ENCODE peak calls at places on chromosomes 3 and 15, in five cellular contexts. J, Z, K, U and G are unnamed samples.

GRCh38 chr15:40096094-40096876 is 12.4 kb downstream of the BMF start:
- DNase-seq in J (no peak), U (no peak), K (no peak), Z (peak; percentile 16), G (no peak)

GRCh38 chr3:178968996-178969700 is 102.5 kb downstream of the ZMAT3 start:
- DNase-seq in Z (no peak), J (no peak), K (no peak), U (no peak), G (no peak)

GRCh38 chr3:124504332-124505059 is 225.8 kb upstream of the UMPS start:
- DNase-seq in K (peak; percentile 39), Z (peak; percentile 37), J (no peak), U (no peak), G (no peak)

GRCh38 chr15:25238126-25238525 is 200.7 kb downstream of the UBE3A start:
- DNase-seq in Z (no peak), K (no peak), J (peak; percentile 9), U (no peak), G (peak; percentile 37)

GRCh38 chr3:99875573-99875924 is 57.9 kb downstream of the CMSS1 start:
- DNase-seq in U (peak; percentile 48), J (no peak), Z (no peak), K (peak; percentile 87), G (no peak)

GRCh38 chr15:64009798-64010241 is 36.5 kb downstream of the DAPK2 start:
- DNase-seq in J (no peak), U (peak; percentile 22), Z (no peak), K (peak; percentile 22), G (no peak)

GRCh38 chr3:51709004-51709420 is 2.1 kb downstream of the GRM2 start:
- DNase-seq in K (no peak), J (no peak), Z (peak; percentile 22), U (no peak), G (no peak)

GRCh38 chr3:15873415-15873814 is 75.6 kb upstream of the ANKRD28 start:
- DNase-seq in K (no peak), J (no peak), Z (no peak), U (no peak), G (no peak)

GRCh38 chr3:41265011-41265545 is 65.8 kb downstream of the CTNNB1 start:
- DNase-seq in Z (no peak), J (no peak), K (no peak), U (peak; percentile 61), G (no peak)

GRCh38 chr15:65101418-65101890 is 13.5 kb downstream of the UBAP1L start:
- DNase-seq in J (peak; percentile 58), Z (peak; percentile 63), K (peak; percentile 74), U (peak; percentile 65), G (no peak)

GRCh38 chr3:123750659-123751420 is 133.3 kb downstream of the MYLK start:
- DNase-seq in Z (peak; percentile 61), U (peak; percentile 71), K (peak; percentile 90), J (no peak), G (no peak)

GRCh38 chr3:185585523-185585861 is 603 bp upstream of the SENP2 start:
- DNase-seq in J (no peak), Z (no peak), K (no peak), U (no peak), G (no peak)

GRCh38 chr3:23968467-23969184 is 23.5 kb downstream of the NR1D2 start:
- DNase-seq in J (no peak), K (peak; percentile 27), Z (no peak), U (no peak), G (no peak)

GRCh38 chr15:23690450-23690852 is 3.3 kb upstream of the NDN start:
- DNase-seq in U (no peak), Z (peak; percentile 61), K (peak; percentile 48), J (peak; percentile 50), G (no peak)

GRCh38 chr15:38668433-38669159 is 104.0 kb upstream of the RASGRP1 start:
- DNase-seq in U (no peak), J (no peak), K (no peak), Z (no peak), G (no peak)

GRCh38 chr3:101780661-101781060 is 1.6 kb downstream of the NXPE3 start:
- DNase-seq in U (peak; percentile 74), Z (no peak), J (no peak), K (peak; percentile 86), G (no peak)

GRCh38 chr3:140568842-140569520 is 108.9 kb upstream of the TRIM42 start:
- DNase-seq in J (peak; percentile 77), Z (no peak), K (peak; percentile 19), U (no peak), G (no peak)

GRCh38 chr3:111947179-111947727 is 31.6 kb upstream of the ABHD10 start:
- DNase-seq in U (peak; percentile 50), J (no peak), K (no peak), Z (no peak), G (no peak)

GRCh38 chr3:101950510-101950909 is 101.2 kb downstream of the NFKBIZ start:
- DNase-seq in U (peak; percentile 65), K (peak; percentile 74), Z (no peak), J (no peak), G (no peak)

GRCh38 chr3:157436583-157437300 is at the start of gene PTX3:
- DNase-seq in Z (peak; percentile 70), U (peak; percentile 84), J (peak; percentile 21), K (peak; percentile 97), G (peak; percentile 88)

GRCh38 chr3:72820405-72820804 is 27.8 kb downstream of the SHQ1 start:
- DNase-seq in K (peak; percentile 94), U (peak; percentile 41), J (no peak), Z (no peak), G (no peak)

GRCh38 chr3:140717915-140718314 is 40.1 kb downstream of the TRIM42 start:
- DNase-seq in K (no peak), U (no peak), Z (no peak), J (no peak), G (no peak)

GRCh38 chr3:184332370-184333090 is 4.9 kb upstream of the FAM131A start:
- DNase-seq in U (peak; percentile 93), K (peak; percentile 85), Z (no peak), J (no peak), G (no peak)

GRCh38 chr15:72774696-72775383 is 8.7 kb downstream of the ADPGK start:
- DNase-seq in U (no peak), J (no peak), Z (no peak), K (no peak), G (no peak)

GRCh38 chr3:141308588-141309218 is 59.6 kb upstream of the ZBTB38 start:
- DNase-seq in Z (peak; percentile 70), U (peak; percentile 39), K (peak; percentile 47), J (peak; percentile 30), G (no peak)

GRCh38 chr3:196621581-196621980 is 17.9 kb upstream of the NRROS start:
- DNase-seq in J (no peak), K (no peak), U (no peak), Z (no peak), G (no peak)

GRCh38 chr3:128269131-128269775 is 116.0 kb downstream of the EEFSEC start:
- DNase-seq in K (no peak), Z (no peak), J (no peak), U (no peak), G (no peak)

GRCh38 chr3:84974347-84974746 is 15.6 kb downstream of the CADM2 start:
- DNase-seq in Z (no peak), J (no peak), U (no peak), K (no peak), G (no peak)
- TF ChIP-seq CTCF in Z (no peak), J (no peak), U (no peak), K (no peak), G (no peak)

DNA sequence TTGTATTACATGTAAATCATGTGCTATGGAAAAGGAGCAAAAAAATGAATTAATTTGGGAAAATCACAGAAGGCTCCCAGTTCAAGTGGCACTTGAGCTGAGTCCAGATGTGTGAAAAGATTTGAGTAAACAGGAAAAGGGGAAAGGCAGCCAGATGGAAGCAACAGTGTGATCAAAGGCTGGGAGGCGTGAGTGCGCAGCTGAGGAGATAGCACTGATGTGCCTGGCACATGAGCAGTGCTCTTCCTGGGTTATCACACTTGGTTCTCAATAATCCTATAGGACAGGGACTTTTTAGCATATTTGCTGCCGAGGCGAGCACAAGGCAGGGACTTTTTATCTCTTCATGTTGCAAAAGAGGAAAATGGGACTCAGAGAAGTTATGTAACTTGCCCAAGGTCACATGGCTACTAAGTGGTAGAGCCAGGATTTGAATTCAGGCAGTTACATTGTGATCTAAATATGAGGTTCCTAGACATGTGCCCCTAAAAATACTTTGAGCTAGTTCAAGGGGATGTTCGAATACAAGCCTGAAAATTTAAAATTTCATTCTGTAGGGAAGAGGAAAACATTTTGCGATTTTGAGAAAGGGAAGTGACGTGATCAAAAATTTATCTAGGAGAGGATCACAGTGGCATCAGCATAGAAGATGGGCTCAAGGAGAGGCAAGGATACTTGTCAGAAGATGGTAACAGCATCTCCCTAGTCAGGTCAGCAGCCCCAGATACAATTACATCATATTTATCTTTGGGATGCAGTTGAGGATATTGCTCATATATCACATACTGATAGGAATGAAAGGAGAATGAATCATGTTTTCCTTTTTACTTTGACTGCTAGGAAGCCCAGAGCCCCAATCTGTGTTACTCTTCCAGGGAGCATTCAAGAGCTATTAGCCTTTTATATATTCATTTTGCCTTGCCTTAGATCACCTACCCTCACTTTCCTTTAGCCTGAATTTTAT is 39.8 kb downstream of the CORO2B start:
- DNase-seq in Z (no peak), U (peak; percentile 56), J (peak; percentile 19), K (peak; percentile 82), G (no peak)
- TF ChIP-seq CTCF in Z (no peak), U (no peak), J (no peak), K (no peak), G (no peak)

DNA sequence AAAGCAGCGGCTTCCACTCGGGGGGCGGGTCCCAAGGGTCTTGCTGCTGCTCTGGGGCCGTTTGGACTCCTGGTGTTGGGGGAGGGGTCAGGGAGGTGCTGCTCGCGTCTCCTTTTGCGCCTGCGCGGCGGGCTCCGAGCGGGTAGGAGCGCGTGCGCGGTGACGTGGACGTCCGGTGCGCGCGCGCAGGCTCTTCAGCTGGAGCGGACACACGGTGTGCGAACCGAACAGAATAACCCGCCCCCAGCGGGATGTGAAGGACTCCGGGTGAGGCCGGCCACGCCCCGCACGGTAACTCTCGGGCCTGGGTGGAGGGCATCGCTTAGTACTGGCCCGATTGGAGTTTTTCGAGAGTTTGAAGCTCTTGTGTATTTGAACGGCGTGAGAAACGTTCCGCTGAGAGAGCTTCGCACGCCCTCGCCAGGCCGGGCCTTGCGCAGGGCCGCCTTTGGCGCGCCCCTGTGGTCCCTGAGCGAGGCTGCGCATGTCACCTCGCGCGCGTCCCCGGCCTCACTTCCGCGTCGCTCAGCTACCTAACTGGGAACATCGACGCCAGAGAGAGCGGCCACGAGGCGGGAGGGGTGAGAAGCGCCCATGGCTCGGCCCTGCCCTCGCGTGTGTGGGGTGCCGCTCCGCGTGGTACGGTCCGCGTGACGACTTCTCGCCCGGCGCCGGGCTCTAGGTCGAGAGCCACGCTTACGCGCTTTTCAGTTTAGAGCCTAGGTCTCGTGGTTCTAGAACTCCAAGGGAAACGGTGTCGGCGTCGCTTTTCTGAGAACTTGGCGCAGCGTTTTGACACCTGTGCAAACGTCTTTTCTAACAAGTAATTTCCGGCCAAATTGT is at the start of gene MGA:
- DNase-seq in Z (peak; percentile 93), U (peak; percentile 86), J (peak; percentile 91), K (peak; percentile 92), G (peak; percentile 84)
- TF ChIP-seq CTCF in Z (peak; percentile 11), U (peak; percentile 24), J (no peak), K (peak; percentile 1), G (no peak)

GRCh38 chr3:57436195-57436761 is 107.9 kb downstream of the DNAH12 start:
- DNase-seq in U (no peak), J (no peak), K (no peak), Z (no peak), G (no peak)

DNA sequence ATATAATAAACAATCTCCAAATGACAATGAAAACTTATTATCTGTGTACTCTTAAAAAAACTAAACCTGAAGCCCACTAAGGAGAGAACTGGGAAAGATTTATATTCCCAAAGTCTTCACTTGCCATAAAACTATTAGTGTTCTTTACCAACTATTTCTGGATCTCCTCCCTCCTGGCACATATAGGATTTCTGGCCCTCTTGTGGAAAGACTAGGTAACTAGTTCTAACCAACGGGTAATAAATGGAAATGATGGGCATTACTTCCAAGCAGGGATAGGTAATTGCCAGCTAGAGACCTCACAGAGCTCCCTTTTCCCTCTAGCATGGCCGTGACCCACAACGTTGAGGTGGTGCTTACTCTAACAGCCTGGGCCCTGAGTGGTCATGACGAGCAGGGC is 110.1 kb downstream of the DNAH12 start:
- DNase-seq in Z (no peak), K (peak; percentile 59), J (no peak), U (peak; percentile 16), G (no peak)
- TF ChIP-seq CTCF in Z (no peak), K (peak; percentile 62), J (peak; percentile 51), U (peak; percentile 62), G (peak; percentile 32)